ENCODE peak calls at places on chromosomes 13 and 19, in nine cellular contexts. Z, S, H, D, V, A, B, I and G are unnamed samples.
A peak's percentile ranks its signal among the peaks of the same experiment; 100 is the strongest.

GRCh38 chr13:95087746-95088305 is 213.4 kb downstream of the ABCC4 start:
- DNase-seq in Z (no peak), S (peak; percentile 78), H (no peak), D (peak; percentile 63), V (peak; percentile 69), A (no peak), B (no peak), I (no peak), G (no peak)

GRCh38 chr19:11064831-11065303 is 24.4 kb upstream of the LDLR start:
- DNase-seq in Z (peak; percentile 28), S (no peak), H (no peak), D (no peak), V (peak; percentile 52), A (no peak), B (no peak), I (no peak), G (no peak)

GRCh38 chr13:47794963-47795362 is 206.1 kb downstream of the SUCLA2 start:
- DNase-seq in Z (no peak), S (peak; percentile 27), H (no peak), D (peak; percentile 2), V (peak; percentile 29), A (no peak), B (no peak), I (peak; percentile 20), G (no peak)

GRCh38 chr19:47324502-47324901 is 7.5 kb upstream of the C5AR2 start:
- DNase-seq in Z (peak; percentile 36), S (no peak), H (peak; percentile 77), D (no peak), V (peak; percentile 22), A (no peak), B (no peak), I (no peak), G (no peak)

GRCh38 chr19:15114153-15114540 is 6.9 kb downstream of the SYDE1 start:
- DNase-seq in Z (no peak), S (peak; percentile 54), H (no peak), D (peak; percentile 65), V (no peak), A (no peak), B (no peak), I (no peak), G (no peak)

GRCh38 chr19:31676271-31677004 is 327.2 kb upstream of the TSHZ3 start:
- DNase-seq in Z (no peak), S (no peak), H (no peak), D (no peak), V (no peak), A (no peak), B (no peak), I (no peak), G (peak; percentile 74)

GRCh38 chr13:47837906-47838305 is 163.2 kb downstream of the SUCLA2 start:
- DNase-seq in Z (no peak), S (no peak), H (no peak), D (no peak), V (no peak), A (no peak), B (no peak), I (no peak), G (no peak)

GRCh38 chr19:34475026-34475974 is 6.3 kb upstream of the WTIP start:
- DNase-seq in Z (no peak), S (peak; percentile 88), H (no peak), D (peak; percentile 91), V (peak; percentile 70), A (no peak), B (no peak), I (peak; percentile 37), G (no peak)

GRCh38 chr19:15550847-15551182 is 42.5 kb downstream of the CYP4F22 start:
- DNase-seq in Z (no peak), S (no peak), H (no peak), D (no peak), V (no peak), A (no peak), B (no peak), I (peak; percentile 39), G (no peak)

GRCh38 chr19:32287086-32287485 is 58.3 kb upstream of the ZNF507 start:
- DNase-seq in Z (no peak), S (peak; percentile 2), H (no peak), D (no peak), V (no peak), A (no peak), B (no peak), I (peak; percentile 2), G (peak; percentile 83)

GRCh38 chr19:27876489-27876888 is 1336.5 kb downstream of the UQCRFS1 start:
- DNase-seq in Z (no peak), S (no peak), H (no peak), D (no peak), V (no peak), A (no peak), B (no peak), I (no peak), G (peak; percentile 79)

GRCh38 chr19:37935341-37935740 is 28.3 kb downstream of the SIPA1L3 start:
- DNase-seq in Z (no peak), S (no peak), H (no peak), D (no peak), V (no peak), A (no peak), B (no peak), I (no peak), G (no peak)

GRCh38 chr13:64289702-64290101 is 2874.1 kb upstream of the PCDH20 start:
- DNase-seq in Z (no peak), S (no peak), H (no peak), D (no peak), V (no peak), A (no peak), B (no peak), I (no peak), G (no peak)

GRCh38 chr19:10964903-10965302 is 4.1 kb downstream of the SMARCA4 start:
- DNase-seq in Z (no peak), S (no peak), H (no peak), D (no peak), V (no peak), A (no peak), B (no peak), I (no peak), G (no peak)

GRCh38 chr19:35644987-35645679 is 3.0 kb upstream of the COX6B1 start:
- DNase-seq in Z (peak; percentile 88), S (peak; percentile 49), H (peak; percentile 88), D (peak; percentile 16), V (peak; percentile 56), A (peak; percentile 26), B (peak; percentile 86), I (peak; percentile 86), G (peak; percentile 95)

GRCh38 chr19:55526216-55527196 is 10.4 kb downstream of the SBK2 start:
- DNase-seq in Z (peak; percentile 78), S (peak; percentile 83), H (peak; percentile 84), D (peak; percentile 87), V (peak; percentile 87), A (no peak), B (no peak), I (no peak), G (no peak)

GRCh38 chr13:75771818-75772217 is 135.7 kb downstream of the LMO7 start:
- DNase-seq in Z (no peak), S (peak; percentile 74), H (no peak), D (peak; percentile 91), V (peak; percentile 80), A (no peak), B (no peak), I (no peak), G (no peak)

GRCh38 chr13:39394811-39395685 is 207.9 kb downstream of the LHFPL6 start:
- DNase-seq in Z (no peak), S (peak; percentile 29), H (no peak), D (no peak), V (no peak), A (no peak), B (no peak), I (no peak), G (no peak)

GRCh38 chr19:38392707-38393308 is 4.3 kb downstream of the SPRED3 start:
- DNase-seq in Z (no peak), S (peak; percentile 51), H (no peak), D (peak; percentile 63), V (peak; percentile 10), A (no peak), B (no peak), I (no peak), G (no peak)

GRCh38 chr13:74062933-74063332 is 71.3 kb downstream of the KLF12 start:
- DNase-seq in Z (peak; percentile 45), S (peak; percentile 69), H (no peak), D (peak; percentile 74), V (no peak), A (no peak), B (no peak), I (peak; percentile 67), G (no peak)

GRCh38 chr13:34254366-34254765 is 436.4 kb downstream of the RFC3 start:
- DNase-seq in Z (no peak), S (no peak), H (no peak), D (no peak), V (no peak), A (no peak), B (no peak), I (no peak), G (no peak)
- H3K4me3 ChIP-seq in Z (no peak overlapping the region), S (no peak overlapping the region), H (no peak overlapping the region), D (no peak overlapping the region), V (no peak overlapping the region), A (no peak overlapping the region), B (no peak overlapping the region), I (no peak overlapping the region), G (no peak overlapping the region)

GRCh38 chr19:7862413-7862951 is 11.7 kb downstream of the PRR36 start:
- DNase-seq in Z (peak; percentile 61), S (peak; percentile 46), H (peak; percentile 80), D (peak; percentile 34), V (no peak), A (peak; percentile 45), B (peak; percentile 93), I (peak; percentile 57), G (no peak)
- H3K4me3 ChIP-seq in Z (peak overlapping the region; percentile 38), S (no peak overlapping the region), H (peak overlapping the region; percentile 38), D (peak overlapping the region; percentile 21), V (no peak overlapping the region), A (peak overlapping the region; percentile 60), B (peak overlapping the region; percentile 82), I (no peak overlapping the region), G (peak overlapping the region; percentile 36)

DNA sequence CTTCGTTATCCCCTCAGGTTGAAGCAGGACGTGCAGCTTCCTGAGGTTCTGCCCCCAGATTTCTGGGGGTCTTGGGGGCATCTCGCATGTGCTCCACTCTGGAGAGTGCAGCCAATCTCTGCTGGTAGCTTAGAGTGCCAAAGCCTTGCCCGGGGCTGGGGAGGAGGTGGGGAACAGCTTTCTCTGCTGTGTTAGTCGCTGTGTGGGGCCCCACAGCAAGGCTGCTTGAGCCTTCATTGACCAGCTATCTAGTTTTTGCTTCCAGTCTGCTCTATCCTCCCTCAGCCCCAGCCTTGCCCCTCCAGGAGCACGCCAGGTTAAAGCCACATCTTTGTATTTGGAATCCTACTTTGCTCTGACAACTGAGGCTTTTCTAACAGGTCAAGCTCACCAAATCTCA is 32.0 kb upstream of the MEDAG start:
- DNase-seq in Z (no peak), S (no peak), H (no peak), D (no peak), V (no peak), A (no peak), B (no peak), I (no peak), G (no peak)
- H3K4me3 ChIP-seq in Z (no peak overlapping the region), S (no peak overlapping the region), H (no peak overlapping the region), D (no peak overlapping the region), V (no peak overlapping the region), A (no peak overlapping the region), B (no peak overlapping the region), I (no peak overlapping the region), G (no peak overlapping the region)

DNA sequence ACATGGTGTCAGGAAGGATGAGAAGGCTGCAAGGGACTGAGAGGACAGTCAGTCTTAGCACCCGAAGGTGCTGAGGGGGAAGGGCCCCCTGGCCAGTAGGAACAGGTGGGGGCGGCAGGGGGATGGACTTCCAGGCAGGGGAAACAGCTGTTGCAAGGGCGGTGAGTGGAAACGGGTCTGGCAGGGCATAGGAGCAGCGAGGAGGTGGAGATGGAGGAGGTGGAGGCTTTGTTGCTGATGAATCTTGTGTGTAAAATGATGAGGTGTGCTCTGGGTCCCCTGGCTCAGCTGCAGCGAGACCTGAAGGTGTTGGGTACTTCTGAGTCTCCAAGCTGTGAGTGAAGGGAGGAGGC is 1.2 kb downstream of the MAP1S start:
- DNase-seq in Z (no peak), S (no peak), H (no peak), D (no peak), V (no peak), A (no peak), B (no peak), I (no peak), G (no peak)
- H3K4me3 ChIP-seq in Z (peak overlapping the region; percentile 96), S (peak overlapping the region; percentile 81), H (peak overlapping the region; percentile 94), D (peak overlapping the region; percentile 70), V (peak overlapping the region; percentile 99), A (peak overlapping the region; percentile 81), B (peak overlapping the region; percentile 94), I (peak overlapping the region; percentile 79), G (peak overlapping the region; percentile 92)